ENCODE peak calls at places on chromosomes 11 and 22, in five cellular contexts. K is H1, D is gastrocnemius medialis, F is pancreas, R is tibial nerve. O is an unnamed sample.

GRCh38 chr22:48453171-48453570 is 1374.5 kb downstream of the BRD1 start:
- DNase-seq in K (no peak), D (no peak), F (no peak), R (no peak), O (no peak)

GRCh38 chr11:128859563-128860441 is 7.3 kb downstream of the KCNJ1 start:
- DNase-seq in K (peak; percentile 75), D (no peak), F (peak; percentile 95), R (peak; percentile 63), O (peak; percentile 75)

GRCh38 chr11:6650104-6650503 is 5.5 kb downstream of the DCHS1 start:
- DNase-seq in K (no peak), D (no peak), F (no peak), R (no peak), O (no peak)

GRCh38 chr11:118740892-118741291 is 50.1 kb downstream of the DDX6 start:
- DNase-seq in K (no peak), D (no peak), F (no peak), R (no peak), O (no peak)

GRCh38 chr11:107359701-107360100 is 97.9 kb downstream of the CWF19L2 start:
- DNase-seq in K (no peak), D (no peak), F (no peak), R (no peak), O (no peak)

GRCh38 chr11:20042717-20043392 is 117.4 kb downstream of the DBX1 start:
- DNase-seq in K (no peak), D (no peak), F (no peak), R (no peak), O (no peak)

GRCh38 chr11:117239295-117239694 is 6.8 kb downstream of the RNF214 start:
- DNase-seq in K (no peak), D (no peak), F (no peak), R (no peak), O (no peak)

GRCh38 chr11:71286701-71287643 is 34.6 kb upstream of the SHANK2 start:
- DNase-seq in K (no peak), D (no peak), F (no peak), R (peak; percentile 10), O (peak; percentile 63)

GRCh38 chr11:91932151-91932821 is 292.3 kb upstream of the FAT3 start:
- DNase-seq in K (no peak), D (no peak), F (no peak), R (no peak), O (no peak)

GRCh38 chr11:115459563-115459962 is 44.7 kb downstream of the CADM1 start:
- DNase-seq in K (no peak), D (no peak), F (no peak), R (no peak), O (no peak)

GRCh38 chr22:24937114-24937513 is 9.4 kb downstream of the LHFPL7 start:
- DNase-seq in K (no peak), D (no peak), F (no peak), R (no peak), O (no peak)

GRCh38 chr11:70662691-70663098 is 264.4 kb downstream of the CTTN start:
- DNase-seq in K (no peak), D (no peak), F (no peak), R (no peak), O (no peak)

GRCh38 chr22:25488244-25489020 is 76.0 kb upstream of the GRK3 start:
- DNase-seq in K (no peak), D (peak; percentile 10), F (peak; percentile 89), R (peak; percentile 20), O (peak; percentile 26)

GRCh38 chr22:33895444-33895843 is 24.8 kb downstream of the LARGE1 start:
- DNase-seq in K (no peak), D (no peak), F (no peak), R (no peak), O (no peak)

GRCh38 chr11:126697937-126698336 is 302.6 kb downstream of the KIRREL3 start:
- DNase-seq in K (no peak), D (no peak), F (no peak), R (no peak), O (no peak)

GRCh38 chr11:76604652-76605241 is 65.8 kb downstream of the LRRC32 start:
- DNase-seq in K (no peak), D (no peak), F (no peak), R (no peak), O (peak; percentile 72)

GRCh38 chr11:65558785-65559509 is 788 bp upstream of the LTBP3 start:
- DNase-seq in K (no peak), D (no peak), F (peak; percentile 87), R (no peak), O (peak; percentile 90)

GRCh38 chr22:37561209-37562048 is 1.1 kb downstream of the CDC42EP1 start:
- DNase-seq in K (peak; percentile 70), D (peak; percentile 55), F (peak; percentile 96), R (peak; percentile 99), O (peak; percentile 95)

GRCh38 chr22:39292561-39293074 is 26.8 kb downstream of the RPL3 start:
- DNase-seq in K (peak; percentile 62), D (peak; percentile 71), F (peak; percentile 96), R (peak; percentile 92), O (peak; percentile 94)

GRCh38 chr11:117572129-117572528 is 224.9 kb downstream of the DSCAML1 start:
- DNase-seq in K (no peak), D (no peak), F (no peak), R (no peak), O (no peak)

GRCh38 chr11:129815596-129816461 is at the start of gene TMEM45B:
- DNase-seq in K (no peak), D (no peak), F (peak; percentile 79), R (no peak), O (no peak)

GRCh38 chr11:126464796-126465195 is 109.3 kb downstream of the ST3GAL4 start:
- DNase-seq in K (no peak), D (no peak), F (peak; percentile 16), R (no peak), O (no peak)

GRCh38 chr11:21675049-21675616 is 517.8 kb upstream of the ANO5 start:
- DNase-seq in K (no peak), D (no peak), F (no peak), R (no peak), O (no peak)

GRCh38 chr11:48107188-48107704 is 109.4 kb upstream of the OR4B1 start:
- DNase-seq in K (no peak), D (no peak), F (no peak), R (no peak), O (no peak)

GRCh38 chr11:77115181-77115611 is 12.6 kb downstream of the OMP start:
- DNase-seq in K (no peak), D (no peak), F (peak; percentile 65), R (no peak), O (no peak)

GRCh38 chr11:108122166-108122628 is 830 bp downstream of the ACAT1 start:
- DNase-seq in K (no peak), D (no peak), F (no peak), R (no peak), O (peak; percentile 68)

GRCh38 chr11:57597461-57597892 is at the start of gene SERPING1:
- DNase-seq in K (no peak), D (peak; percentile 44), F (peak; percentile 44), R (peak; percentile 83), O (peak; percentile 93)

GRCh38 chr11:106695506-106695905 is 322.8 kb downstream of the GUCY1A2 start:
- DNase-seq in K (no peak), D (no peak), F (no peak), R (no peak), O (no peak)

DNA sequence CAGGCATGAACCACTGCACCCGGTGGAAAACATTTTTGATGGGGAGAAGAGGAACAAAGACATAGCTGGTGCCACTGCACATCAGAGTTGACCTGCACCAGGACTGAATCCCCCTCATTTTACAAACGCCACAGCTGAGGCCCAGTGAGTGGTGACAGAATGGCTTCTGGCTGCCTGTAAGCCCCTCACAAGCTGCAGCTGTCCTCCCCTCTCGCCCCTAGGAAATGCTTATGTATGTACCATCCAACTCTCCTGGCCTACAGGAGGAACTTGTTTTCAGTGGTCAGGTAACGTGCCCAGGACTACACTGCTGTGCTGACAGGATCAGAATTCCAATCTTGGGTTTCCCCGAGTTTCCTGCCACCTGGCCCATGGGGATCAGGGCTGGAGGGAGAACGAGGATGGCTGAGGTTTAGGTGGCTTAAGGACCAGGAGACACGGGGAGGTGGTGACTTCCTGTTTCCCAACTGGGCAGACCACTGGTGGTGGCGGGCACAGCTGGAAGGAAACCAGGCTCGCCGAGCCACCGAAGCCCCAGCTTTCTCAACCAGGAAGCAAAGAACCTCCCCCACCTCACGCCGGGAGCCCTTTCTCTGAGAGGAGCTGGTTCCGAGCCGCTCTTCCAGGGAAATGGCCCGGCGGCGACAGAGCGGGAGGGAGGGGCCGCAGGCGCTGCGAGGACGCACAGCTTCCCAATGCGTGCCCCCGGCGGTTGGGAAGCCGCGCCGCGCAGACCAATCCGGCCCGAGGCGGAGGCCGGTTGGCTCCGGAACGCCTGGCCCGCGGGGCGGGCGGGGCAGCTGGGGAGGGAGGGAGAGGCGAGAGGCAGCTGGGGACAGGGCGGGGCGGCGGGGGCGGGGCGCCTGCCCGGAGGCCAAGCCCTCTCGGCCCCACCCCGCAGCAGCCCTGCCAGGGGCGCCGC is 1.0 kb upstream of the LRFN4 start:
- DNase-seq in K (peak; percentile 78), D (peak; percentile 90), F (peak; percentile 97), R (peak; percentile 83), O (peak; percentile 98)
- H3K36me3 ChIP-seq in K (no peaks in the 10 kb centered on the region), D (no peaks in the 10 kb centered on the region), F (no peaks in the 10 kb centered on the region), R (no peaks in the 10 kb centered on the region), O (no peaks in the 10 kb centered on the region)

GRCh38 chr11:3182462-3182852 is 17.3 kb upstream of the OSBPL5 start:
- DNase-seq in K (no peak), D (no peak), F (no peak), R (no peak), O (peak; percentile 50)

GRCh38 chr11:3178349-3178748 is 13.2 kb upstream of the OSBPL5 start:
- DNase-seq in K (no peak), D (no peak), F (no peak), R (no peak), O (no peak)

GRCh38 chr11:3181722-3182461 is 16.8 kb upstream of the OSBPL5 start:
- DNase-seq in K (no peak), D (no peak), F (no peak), R (no peak), O (no peak)

GRCh38 chr11:3183523-3183922 is 18.4 kb upstream of the OSBPL5 start:
- DNase-seq in K (no peak), D (no peak), F (no peak), R (no peak), O (no peak)

GRCh38 chr11:3180869-3181268 is 15.8 kb upstream of the OSBPL5 start:
- DNase-seq in K (no peak), D (no peak), F (no peak), R (no peak), O (peak; percentile 13)
- H3K4me1 ChIP-seq in K (no peaks in the 10 kb centered on the region), D (no peaks in the 10 kb centered on the region), F (no peaks in the 10 kb centered on the region), R (no peaks in the 10 kb centered on the region), O (no peaks in the 10 kb centered on the region)

DNA sequence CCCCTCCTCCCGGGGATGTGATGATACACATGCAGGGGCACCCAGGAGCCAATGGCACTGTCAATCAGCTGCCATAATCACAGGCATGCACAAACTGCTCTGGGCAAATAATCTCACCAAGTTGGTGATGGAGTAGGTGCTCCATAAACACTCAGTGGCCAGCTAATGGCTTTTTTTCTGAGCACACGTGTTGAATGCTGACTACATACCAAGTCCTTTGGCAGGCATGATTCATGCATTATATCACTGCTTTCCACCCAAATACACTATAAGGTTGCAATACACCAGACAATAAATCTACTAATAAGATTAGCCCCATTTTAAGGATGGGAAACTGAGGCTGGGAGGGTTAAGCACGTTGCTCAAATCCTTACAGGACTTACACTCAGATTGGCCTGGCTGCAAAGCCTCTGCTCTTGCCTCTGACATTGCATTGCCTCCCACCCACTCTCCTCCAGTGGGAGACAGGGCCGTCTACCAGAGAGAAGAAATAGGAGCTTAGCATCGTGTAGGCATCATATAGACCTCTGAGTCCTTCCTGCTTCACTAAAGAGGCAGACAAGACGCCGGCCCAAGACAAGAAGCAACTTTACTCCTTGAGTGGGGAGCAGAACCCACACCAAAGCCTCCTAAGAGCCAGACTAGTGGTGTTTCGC is 32.7 kb upstream of the ACCSL start:
- DNase-seq in K (no peak), D (no peak), F (no peak), R (no peak), O (peak; percentile 20)
- H3K27ac ChIP-seq in K (no peak overlapping the region), D (peak overlapping the region; percentile 45), F (no peak overlapping the region), R (peak overlapping the region; percentile 8), O (peak overlapping the region; percentile 80)

GRCh38 chr11:36375348-36376314 is 79.5 kb downstream of the PRR5L start:
- DNase-seq in K (no peak), D (no peak), F (no peak), R (no peak), O (no peak)
- H3K36me3 ChIP-seq in K (no peaks in the 10 kb centered on the region), D (no peaks in the 10 kb centered on the region), F (no peaks in the 10 kb centered on the region), R (no peaks in the 10 kb centered on the region), O (no peaks in the 10 kb centered on the region)

O was measured in tibial artery.